ENCODE peak calls at places on chromosomes 12 and 14, in ten cellular contexts. E, J, F, C, Y, B, I, O, G and V are unnamed samples.

GRCh38 chr12:115895247-115895646 is 382.2 kb downstream of the MED13L start:
- DNase-seq in C (no peak), I (peak; percentile 25), G (no peak), E (no peak), B (no peak), F (no peak), Y (no peak), J (no peak), O (no peak), V (no peak)

GRCh38 chr12:124917841-124918621 is 3.6 kb upstream of the UBC start:
- DNase-seq in C (no peak), I (peak; percentile 69), J (no peak), E (no peak), G (no peak), F (no peak), Y (no peak), B (no peak), O (no peak), V (no peak)

GRCh38 chr12:68908076-68908475 is 24.9 kb downstream of the CPM start:
- DNase-seq in O (no peak), B (no peak), E (no peak), J (no peak), I (no peak), C (no peak), F (no peak), Y (no peak), G (no peak), V (no peak)

GRCh38 chr12:47734725-47735480 is 9.6 kb upstream of the ENDOU start:
- DNase-seq in F (no peak), Y (no peak), O (no peak), C (no peak), J (no peak), I (no peak), E (no peak), G (no peak), B (no peak), V (no peak)

GRCh38 chr12:116610971-116611541 is 51.9 kb downstream of the MAP1LC3B2 start:
- DNase-seq in O (no peak), G (no peak), B (no peak), C (no peak), J (no peak), F (no peak), I (no peak), Y (no peak), E (no peak), V (peak; percentile 77)

GRCh38 chr14:31933716-31934115 is 143.4 kb upstream of the ARHGAP5 start:
- DNase-seq in E (no peak), O (no peak), C (no peak), F (no peak), B (no peak), G (no peak), I (no peak), Y (no peak), J (peak; percentile 36), V (peak; percentile 78)

GRCh38 chr12:123705935-123706334 is 6.2 kb upstream of the ATP6V0A2 start:
- DNase-seq in B (no peak), J (peak; percentile 5), E (no peak), G (no peak), I (peak; percentile 8), Y (no peak), C (no peak), O (peak; percentile 19), F (no peak), V (no peak)

GRCh38 chr12:6507102-6507998 is 13.4 kb downstream of the NCAPD2 start:
- DNase-seq in Y (no peak), O (no peak), F (no peak), B (no peak), C (no peak), E (no peak), G (no peak), I (peak; percentile 6), J (peak; percentile 20), V (no peak)

GRCh38 chr12:109044241-109044640 is 8.1 kb upstream of the USP30 start:
- DNase-seq in J (no peak), O (no peak), I (no peak), B (no peak), E (no peak), G (no peak), F (no peak), C (no peak), Y (no peak), V (no peak)

GRCh38 chr14:77238356-77238755 is 32.6 kb downstream of the NGB start:
- DNase-seq in I (no peak), B (no peak), O (no peak), Y (no peak), G (no peak), J (no peak), C (no peak), F (no peak), E (no peak), V (no peak)

GRCh38 chr14:31022386-31022785 is 3.1 kb upstream of the AP4S1 start:
- DNase-seq in Y (no peak), B (no peak), G (no peak), I (no peak), J (no peak), E (no peak), O (no peak), F (no peak), C (no peak), V (no peak)

GRCh38 chr14:22489247-22489551 is 99.8 kb downstream of the DAD1 start:
- DNase-seq in B (no peak), E (no peak), F (no peak), I (no peak), Y (no peak), G (no peak), O (no peak), C (no peak), J (no peak), V (no peak)

GRCh38 chr12:56165369-56165768 is 7.2 kb downstream of the MYL6 start:
- DNase-seq in J (no peak), G (no peak), I (no peak), Y (no peak), E (no peak), C (no peak), B (peak; percentile 35), O (no peak), F (no peak), V (no peak)

GRCh38 chr14:105149146-105149781 is 19.3 kb downstream of the JAG2 start:
- DNase-seq in J (no peak), E (no peak), F (no peak), I (no peak), C (no peak), O (no peak), G (no peak), Y (no peak), B (no peak), V (no peak)